ENCODE peak calls at places on chromosome 10, in ten cellular contexts. C, Q, J, L, O, G, F, Z, A and H are unnamed samples.

GRCh38 chr10:110504111-110504735 is 6.5 kb downstream of the DUSP5 start:
- DNase-seq in L (no peak), G (no peak), F (no peak), J (no peak), C (no peak), O (no peak), Z (peak; percentile 63), Q (no peak), A (no peak), H (no peak)

GRCh38 chr10:61839911-61840310 is 61.6 kb upstream of the ARID5B start:
- DNase-seq in J (no peak), Z (no peak), F (no peak), L (no peak), C (no peak), G (no peak), A (no peak), O (no peak), Q (no peak), H (no peak)

GRCh38 chr10:98267069-98267893 is 713 bp downstream of the LOXL4 start:
- DNase-seq in A (no peak), Q (no peak), Z (no peak), O (peak; percentile 25), L (no peak), C (no peak), F (no peak), G (no peak), J (no peak), H (no peak)

GRCh38 chr10:71985542-71986250 is 21.5 kb downstream of the CHST3 start:
- DNase-seq in C (peak; percentile 62), J (no peak), G (no peak), Z (no peak), F (no peak), O (no peak), A (no peak), Q (no peak), L (no peak), H (peak; percentile 40)

GRCh38 chr10:780536-781524 is 91.4 kb upstream of the DIP2C start:
- DNase-seq in O (no peak), J (no peak), L (no peak), F (no peak), Z (peak; percentile 37), C (peak; percentile 64), G (no peak), Q (no peak), A (no peak), H (peak; percentile 34)

GRCh38 chr10:43689618-43689954 is 40.9 kb upstream of the ZNF32 start:
- DNase-seq in L (peak; percentile 86), A (no peak), Z (no peak), Q (no peak), F (peak; percentile 17), O (no peak), G (no peak), J (no peak), C (peak; percentile 89), H (peak; percentile 89)

GRCh38 chr10:132005147-132005546 is 23.4 kb upstream of the BNIP3 start:
- DNase-seq in L (no peak), F (no peak), C (no peak), G (no peak), O (no peak), Q (no peak), A (no peak), Z (no peak), J (no peak), H (no peak)

GRCh38 chr10:115173915-115174443 is 80.8 kb downstream of the ATRNL1 start:
- DNase-seq in J (no peak), C (no peak), O (no peak), A (no peak), Q (no peak), L (no peak), F (no peak), G (no peak), Z (no peak), H (no peak)

GRCh38 chr10:103804866-103805265 is 50.5 kb downstream of the SH3PXD2A start:
- DNase-seq in A (no peak), Q (no peak), L (no peak), Z (no peak), F (no peak), O (peak; percentile 38), J (no peak), C (no peak), G (no peak), H (no peak)

GRCh38 chr10:58518775-58519174 is 6.1 kb downstream of the BICC1 start:
- DNase-seq in C (no peak), Z (no peak), J (no peak), G (no peak), Q (no peak), L (no peak), F (no peak), A (no peak), O (no peak), H (no peak)

GRCh38 chr10:3780056-3780765 is 4.8 kb downstream of the KLF6 start:
- DNase-seq in C (no peak), O (no peak), Z (peak; percentile 75), Q (no peak), G (no peak), J (no peak), L (peak; percentile 74), A (no peak), F (no peak), H (no peak)

GRCh38 chr10:127906548-127907377 is at the start of gene PTPRE:
- DNase-seq in F (peak; percentile 78), Q (peak; percentile 23), C (peak; percentile 92), L (peak; percentile 96), A (no peak), G (peak; percentile 89), O (peak; percentile 19), J (peak; percentile 61), Z (peak; percentile 74), H (peak; percentile 89)

GRCh38 chr10:24383681-24384106 is 174.8 kb downstream of the KIAA1217 start:
- DNase-seq in L (no peak), Z (peak; percentile 94), C (peak; percentile 93), G (peak; percentile 75), Q (no peak), A (peak; percentile 71), J (no peak), O (no peak), F (peak; percentile 34), H (peak; percentile 96)

GRCh38 chr10:69652111-69652856 is 22.2 kb downstream of the FAM241B start:
- DNase-seq in Z (no peak), J (no peak), L (peak; percentile 64), O (no peak), A (no peak), C (no peak), G (no peak), Q (no peak), F (no peak), H (no peak)

GRCh38 chr10:98268694-98269386 is 846 bp upstream of the LOXL4 start:
- DNase-seq in C (no peak), A (no peak), O (peak; percentile 52), G (peak; percentile 40), Q (no peak), F (no peak), Z (no peak), L (no peak), J (no peak), H (peak; percentile 73)

GRCh38 chr10:70232155-70232858 is 922 bp downstream of the PPA1 start:
- DNase-seq in G (peak; percentile 26), O (peak; percentile 41), C (no peak), F (peak; percentile 23), L (peak; percentile 85), Q (no peak), A (peak; percentile 14), Z (peak; percentile 58), J (peak; percentile 20), H (peak; percentile 82)

GRCh38 chr10:97499561-97500296 is 1.0 kb downstream of the UBTD1 start:
- DNase-seq in C (peak; percentile 91), F (no peak), L (peak; percentile 84), Q (no peak), A (no peak), Z (no peak), G (no peak), O (peak; percentile 36), J (no peak), H (peak; percentile 88)

GRCh38 chr10:62811159-62811875 is 4.8 kb downstream of the EGR2 start:
- DNase-seq in Q (no peak), A (no peak), L (no peak), Z (no peak), G (no peak), J (peak; percentile 13), F (peak; percentile 75), C (no peak), O (no peak), H (no peak)

GRCh38 chr10:100103581-100103980 is 21.9 kb upstream of the CPN1 start:
- DNase-seq in Q (no peak), L (no peak), C (no peak), F (no peak), J (no peak), A (no peak), O (no peak), G (no peak), Z (no peak), H (no peak)

GRCh38 chr10:78966844-78967488 is 101.8 kb upstream of the ZMIZ1 start:
- DNase-seq in G (no peak), J (no peak), F (no peak), Q (no peak), O (no peak), Z (no peak), C (no peak), L (peak; percentile 52), A (no peak), H (peak; percentile 30)

GRCh38 chr10:60314306-60314940 is 75.3 kb downstream of the ANK3 start:
- DNase-seq in A (peak; percentile 58), J (no peak), L (no peak), Q (no peak), C (no peak), F (no peak), Z (no peak), O (no peak), G (no peak), H (no peak)

GRCh38 chr10:44972874-44973306 is 5.7 kb downstream of the DEPP1 start:
- DNase-seq in Z (no peak), L (peak; percentile 78), O (no peak), G (no peak), A (no peak), F (no peak), J (no peak), Q (no peak), C (no peak), H (no peak)

GRCh38 chr10:93060887-93061593 is 442 bp downstream of the CYP26C1 start:
- DNase-seq in Z (no peak), C (no peak), O (no peak), Q (no peak), G (no peak), L (no peak), A (no peak), F (no peak), J (no peak), H (peak; percentile 55)

GRCh38 chr10:114855776-114856543 is 34.4 kb downstream of the FHIP2A start:
- DNase-seq in F (no peak), Q (no peak), C (no peak), J (no peak), A (no peak), L (no peak), O (no peak), Z (no peak), G (no peak), H (no peak)

GRCh38 chr10:62937674-62938073 is 121.5 kb upstream of the EGR2 start:
- DNase-seq in Z (no peak), O (no peak), Q (no peak), F (no peak), G (no peak), A (no peak), L (no peak), J (no peak), C (no peak), H (no peak)

GRCh38 chr10:4512557-4513286 is 313.3 kb upstream of the AKR1E2 start:
- DNase-seq in Q (no peak), A (no peak), J (no peak), O (no peak), G (peak; percentile 48), C (no peak), Z (peak; percentile 50), L (no peak), F (no peak), H (no peak)

GRCh38 chr10:43355749-43356371 is 15.6 kb upstream of the FXYD4 start:
- DNase-seq in F (peak; percentile 15), C (no peak), Q (no peak), G (no peak), L (no peak), Z (no peak), O (no peak), A (no peak), J (no peak), H (no peak)

GRCh38 chr10:12419279-12419847 is 70.0 kb downstream of the CAMK1D start:
- DNase-seq in Q (peak; percentile 5), A (peak; percentile 90), L (peak; percentile 29), J (peak; percentile 38), O (no peak), C (no peak), G (no peak), F (peak; percentile 65), Z (peak; percentile 86), H (no peak)